ENCODE peak calls at places on chromosome 4, in eight cellular contexts. One of them, this sample, is unnamed.

GRCh38 chr4:126839066-126839465 is 793.7 kb upstream of the INTU start:
- DNase-seq in HFF-Myc: peak; percentile 5
- DNase-seq in stomach: no peak
- DNase-seq in ovary: no peak
- DNase-seq in fibroblast of pulmonary artery: peak; percentile 21
- DNase-seq in lower lobe of right lung: no peak
- DNase-seq in choroid plexus epithelial cell: peak; percentile 35
- DNase-seq in tibial artery: no peak
- DNase-seq in this sample: peak; percentile 26

GRCh38 chr4:8655411-8656184 is 63.0 kb downstream of the CPZ start:
- DNase-seq in HFF-Myc: no peak
- DNase-seq in stomach: peak; percentile 15
- DNase-seq in ovary: no peak
- DNase-seq in fibroblast of pulmonary artery: no peak
- DNase-seq in lower lobe of right lung: no peak
- DNase-seq in choroid plexus epithelial cell: no peak
- DNase-seq in tibial artery: no peak
- DNase-seq in this sample: no peak

GRCh38 chr4:6987566-6987920 is 55.6 kb upstream of the TADA2B start:
- DNase-seq in HFF-Myc: no peak
- DNase-seq in stomach: no peak
- DNase-seq in ovary: no peak
- DNase-seq in fibroblast of pulmonary artery: peak; percentile 31
- DNase-seq in lower lobe of right lung: no peak
- DNase-seq in choroid plexus epithelial cell: peak; percentile 40
- DNase-seq in tibial artery: no peak
- DNase-seq in this sample: no peak

GRCh38 chr4:180304321-180304720 is 1938.9 kb upstream of the TENM3 start:
- DNase-seq in HFF-Myc: no peak
- DNase-seq in stomach: no peak
- DNase-seq in ovary: no peak
- DNase-seq in fibroblast of pulmonary artery: no peak
- DNase-seq in lower lobe of right lung: no peak
- DNase-seq in choroid plexus epithelial cell: no peak
- DNase-seq in tibial artery: no peak
- DNase-seq in this sample: no peak

GRCh38 chr4:178174756-178175155 is 732.5 kb upstream of the AGA start:
- DNase-seq in HFF-Myc: no peak
- DNase-seq in stomach: no peak
- DNase-seq in ovary: no peak
- DNase-seq in fibroblast of pulmonary artery: no peak
- DNase-seq in lower lobe of right lung: no peak
- DNase-seq in choroid plexus epithelial cell: no peak
- DNase-seq in tibial artery: no peak
- DNase-seq in this sample: no peak

GRCh38 chr4:121484633-121485032 is 103.8 kb upstream of the QRFPR start:
- DNase-seq in HFF-Myc: peak; percentile 15
- DNase-seq in stomach: peak; percentile 45
- DNase-seq in ovary: no peak
- DNase-seq in fibroblast of pulmonary artery: peak; percentile 78
- DNase-seq in lower lobe of right lung: peak; percentile 56
- DNase-seq in choroid plexus epithelial cell: peak; percentile 86
- DNase-seq in tibial artery: no peak
- DNase-seq in this sample: peak; percentile 43

GRCh38 chr4:145446184-145446583 is 35.5 kb upstream of the SMAD1 start:
- DNase-seq in HFF-Myc: no peak
- DNase-seq in stomach: no peak
- DNase-seq in ovary: no peak
- DNase-seq in fibroblast of pulmonary artery: no peak
- DNase-seq in lower lobe of right lung: no peak
- DNase-seq in choroid plexus epithelial cell: no peak
- DNase-seq in tibial artery: no peak
- DNase-seq in this sample: no peak

GRCh38 chr4:6385288-6385687 is 87.1 kb downstream of the PPP2R2C start:
- DNase-seq in HFF-Myc: no peak
- DNase-seq in stomach: no peak
- DNase-seq in ovary: no peak
- DNase-seq in fibroblast of pulmonary artery: no peak
- DNase-seq in lower lobe of right lung: no peak
- DNase-seq in choroid plexus epithelial cell: no peak
- DNase-seq in tibial artery: no peak
- DNase-seq in this sample: no peak

GRCh38 chr4:110508827-110509446 is 33.0 kb downstream of the ENPEP start:
- DNase-seq in HFF-Myc: no peak
- DNase-seq in stomach: no peak
- DNase-seq in ovary: no peak
- DNase-seq in fibroblast of pulmonary artery: peak; percentile 65
- DNase-seq in lower lobe of right lung: no peak
- DNase-seq in choroid plexus epithelial cell: peak; percentile 80
- DNase-seq in tibial artery: no peak
- DNase-seq in this sample: no peak

GRCh38 chr4:163331629-163332360 is 601 bp downstream of the NPY1R start:
- DNase-seq in HFF-Myc: no peak
- DNase-seq in stomach: no peak
- DNase-seq in ovary: peak; percentile 21
- DNase-seq in fibroblast of pulmonary artery: peak; percentile 28
- DNase-seq in lower lobe of right lung: peak; percentile 46
- DNase-seq in choroid plexus epithelial cell: peak; percentile 38
- DNase-seq in tibial artery: peak; percentile 71
- DNase-seq in this sample: no peak

GRCh38 chr4:131974730-131975129 is 1174.4 kb upstream of the PCDH10 start:
- DNase-seq in HFF-Myc: no peak
- DNase-seq in stomach: no peak
- DNase-seq in ovary: no peak
- DNase-seq in fibroblast of pulmonary artery: peak; percentile 14
- DNase-seq in lower lobe of right lung: no peak
- DNase-seq in choroid plexus epithelial cell: peak; percentile 4
- DNase-seq in tibial artery: no peak
- DNase-seq in this sample: no peak

GRCh38 chr4:4667643-4668081 is 125.8 kb upstream of the STX18 start:
- DNase-seq in HFF-Myc: no peak
- DNase-seq in stomach: no peak
- DNase-seq in ovary: no peak
- DNase-seq in fibroblast of pulmonary artery: no peak
- DNase-seq in lower lobe of right lung: no peak
- DNase-seq in choroid plexus epithelial cell: no peak
- DNase-seq in tibial artery: no peak
- DNase-seq in this sample: no peak

GRCh38 chr4:10203851-10204250 is 87.3 kb upstream of the WDR1 start:
- DNase-seq in HFF-Myc: no peak
- DNase-seq in stomach: no peak
- DNase-seq in ovary: no peak
- DNase-seq in fibroblast of pulmonary artery: no peak
- DNase-seq in lower lobe of right lung: no peak
- DNase-seq in choroid plexus epithelial cell: no peak
- DNase-seq in tibial artery: no peak
- DNase-seq in this sample: no peak

GRCh38 chr4:184274288-184274951 is 56.7 kb upstream of the ENPP6 start:
- DNase-seq in HFF-Myc: no peak
- DNase-seq in stomach: no peak
- DNase-seq in ovary: no peak
- DNase-seq in fibroblast of pulmonary artery: no peak
- DNase-seq in lower lobe of right lung: no peak
- DNase-seq in choroid plexus epithelial cell: no peak
- DNase-seq in tibial artery: no peak
- DNase-seq in this sample: no peak

GRCh38 chr4:53498712-53499111 is 92.6 kb downstream of the LNX1 start:
- DNase-seq in HFF-Myc: no peak
- DNase-seq in stomach: no peak
- DNase-seq in ovary: no peak
- DNase-seq in fibroblast of pulmonary artery: no peak
- DNase-seq in lower lobe of right lung: no peak
- DNase-seq in choroid plexus epithelial cell: no peak
- DNase-seq in tibial artery: no peak
- DNase-seq in this sample: no peak

GRCh38 chr4:119579823-119580222 is 48.8 kb downstream of the PDE5A start:
- DNase-seq in HFF-Myc: no peak
- DNase-seq in stomach: no peak
- DNase-seq in ovary: no peak
- DNase-seq in fibroblast of pulmonary artery: no peak
- DNase-seq in lower lobe of right lung: no peak
- DNase-seq in choroid plexus epithelial cell: no peak
- DNase-seq in tibial artery: no peak
- DNase-seq in this sample: no peak

GRCh38 chr4:184857446-184858121 is 31.8 kb upstream of the ACSL1 start:
- DNase-seq in HFF-Myc: no peak
- DNase-seq in stomach: no peak
- DNase-seq in ovary: no peak
- DNase-seq in fibroblast of pulmonary artery: no peak
- DNase-seq in lower lobe of right lung: no peak
- DNase-seq in choroid plexus epithelial cell: no peak
- DNase-seq in tibial artery: no peak
- DNase-seq in this sample: no peak

GRCh38 chr4:152458801-152459302 is 77.0 kb downstream of the FBXW7 start:
- DNase-seq in HFF-Myc: no peak
- DNase-seq in stomach: no peak
- DNase-seq in ovary: no peak
- DNase-seq in fibroblast of pulmonary artery: peak; percentile 53
- DNase-seq in lower lobe of right lung: no peak
- DNase-seq in choroid plexus epithelial cell: peak; percentile 62
- DNase-seq in tibial artery: no peak
- DNase-seq in this sample: no peak

GRCh38 chr4:125728568-125728967 is 413.8 kb downstream of the FAT4 start:
- DNase-seq in HFF-Myc: no peak
- DNase-seq in stomach: no peak
- DNase-seq in ovary: no peak
- DNase-seq in fibroblast of pulmonary artery: peak; percentile 95
- DNase-seq in lower lobe of right lung: no peak
- DNase-seq in choroid plexus epithelial cell: peak; percentile 98
- DNase-seq in tibial artery: no peak
- DNase-seq in this sample: peak; percentile 72

GRCh38 chr4:139229534-139230039 is 50.4 kb downstream of the MGARP start:
- DNase-seq in HFF-Myc: no peak
- DNase-seq in stomach: no peak
- DNase-seq in ovary: no peak
- DNase-seq in fibroblast of pulmonary artery: peak; percentile 77
- DNase-seq in lower lobe of right lung: no peak
- DNase-seq in choroid plexus epithelial cell: peak; percentile 84
- DNase-seq in tibial artery: no peak
- DNase-seq in this sample: peak; percentile 49

GRCh38 chr4:83890231-83890630 is 354.3 kb downstream of the GPAT3 start:
- DNase-seq in HFF-Myc: no peak
- DNase-seq in stomach: no peak
- DNase-seq in ovary: no peak
- DNase-seq in fibroblast of pulmonary artery: peak; percentile 17
- DNase-seq in lower lobe of right lung: no peak
- DNase-seq in choroid plexus epithelial cell: peak; percentile 70
- DNase-seq in tibial artery: no peak
- DNase-seq in this sample: peak; percentile 9

GRCh38 chr4:2930821-2931764 is 32.1 kb downstream of the NOP14 start:
- DNase-seq in HFF-Myc: no peak
- DNase-seq in stomach: peak; percentile 86
- DNase-seq in ovary: no peak
- DNase-seq in fibroblast of pulmonary artery: no peak
- DNase-seq in lower lobe of right lung: peak; percentile 88
- DNase-seq in choroid plexus epithelial cell: no peak
- DNase-seq in tibial artery: peak; percentile 72
- DNase-seq in this sample: no peak

GRCh38 chr4:2932561-2932950 is 30.6 kb downstream of the NOP14 start:
- DNase-seq in HFF-Myc: no peak
- DNase-seq in stomach: peak; percentile 26
- DNase-seq in ovary: no peak
- DNase-seq in fibroblast of pulmonary artery: no peak
- DNase-seq in lower lobe of right lung: no peak
- DNase-seq in choroid plexus epithelial cell: no peak
- DNase-seq in tibial artery: peak; percentile 69
- DNase-seq in this sample: no peak

GRCh38 chr4:2933566-2934076 is 29.6 kb downstream of the NOP14 start:
- DNase-seq in HFF-Myc: no peak
- DNase-seq in stomach: no peak
- DNase-seq in ovary: no peak
- DNase-seq in fibroblast of pulmonary artery: no peak
- DNase-seq in lower lobe of right lung: no peak
- DNase-seq in choroid plexus epithelial cell: no peak
- DNase-seq in tibial artery: no peak
- DNase-seq in this sample: no peak

GRCh38 chr4:2932951-2933565 is 30.1 kb downstream of the NOP14 start:
- DNase-seq in HFF-Myc: no peak
- DNase-seq in stomach: peak; percentile 38
- DNase-seq in ovary: no peak
- DNase-seq in fibroblast of pulmonary artery: no peak
- DNase-seq in lower lobe of right lung: peak; percentile 51
- DNase-seq in choroid plexus epithelial cell: no peak
- DNase-seq in tibial artery: peak; percentile 68
- DNase-seq in this sample: no peak

GRCh38 chr4:2931765-2932560 is 31.2 kb downstream of the NOP14 start:
- DNase-seq in HFF-Myc: no peak
- DNase-seq in stomach: peak; percentile 60
- DNase-seq in ovary: no peak
- DNase-seq in fibroblast of pulmonary artery: no peak
- DNase-seq in lower lobe of right lung: peak; percentile 89
- DNase-seq in choroid plexus epithelial cell: no peak
- DNase-seq in tibial artery: peak; percentile 81
- DNase-seq in this sample: no peak
- H3K4me3 ChIP-seq in HFF-Myc: peak overlapping the region; percentile 71
- H3K4me3 ChIP-seq in stomach: no peak overlapping the region
- H3K4me3 ChIP-seq in ovary: no peak overlapping the region
- H3K4me3 ChIP-seq in fibroblast of pulmonary artery: no peak overlapping the region
- H3K4me3 ChIP-seq in lower lobe of right lung: peak overlapping the region; percentile 22
- H3K4me3 ChIP-seq in choroid plexus epithelial cell: no peak overlapping the region
- H3K4me3 ChIP-seq in tibial artery: no peak overlapping the region
- H3K4me3 ChIP-seq in this sample: no peak overlapping the region

DNA sequence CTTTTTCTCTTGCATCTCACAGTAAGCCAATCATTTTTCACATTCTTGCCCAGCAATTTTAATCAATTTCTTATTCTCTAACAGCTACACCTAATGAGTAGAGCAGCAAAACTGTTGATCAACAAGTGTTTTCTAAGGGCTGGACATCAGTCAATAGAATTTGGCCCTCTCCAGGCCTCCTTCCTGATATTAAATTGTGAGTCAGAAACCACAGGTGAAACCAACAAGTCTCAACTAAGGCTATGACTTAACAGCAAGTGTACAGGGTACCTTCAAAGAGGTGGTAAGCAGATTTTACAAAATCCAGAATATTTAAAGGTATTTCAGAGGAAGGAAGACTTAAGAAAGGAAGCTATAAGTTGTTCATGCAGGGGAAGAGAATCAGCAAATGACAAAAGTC is 156.5 kb upstream of the ARHGAP24 start:
- DNase-seq in HFF-Myc: no peak
- DNase-seq in stomach: no peak
- DNase-seq in ovary: no peak
- DNase-seq in fibroblast of pulmonary artery: no peak
- DNase-seq in lower lobe of right lung: no peak
- DNase-seq in choroid plexus epithelial cell: no peak
- DNase-seq in tibial artery: no peak
- DNase-seq in this sample: no peak
- TF ChIP-seq CTCF in HFF-Myc: no peak
- TF ChIP-seq CTCF in stomach: no peak
- TF ChIP-seq CTCF in ovary: no peak
- TF ChIP-seq CTCF in fibroblast of pulmonary artery: no peak
- TF ChIP-seq CTCF in lower lobe of right lung: no peak
- TF ChIP-seq CTCF in choroid plexus epithelial cell: no peak
- TF ChIP-seq CTCF in tibial artery: no peak
- TF ChIP-seq CTCF in this sample: no peak

GRCh38 chr4:340011-340410 is 2.4 kb downstream of the ZNF141 start:
- DNase-seq in HFF-Myc: no peak
- DNase-seq in stomach: no peak
- DNase-seq in ovary: no peak
- DNase-seq in fibroblast of pulmonary artery: no peak
- DNase-seq in lower lobe of right lung: no peak
- DNase-seq in choroid plexus epithelial cell: peak; percentile 6
- DNase-seq in tibial artery: no peak
- DNase-seq in this sample: no peak
- H3K4me3 ChIP-seq in HFF-Myc: no peak overlapping the region
- H3K4me3 ChIP-seq in stomach: no peak overlapping the region
- H3K4me3 ChIP-seq in ovary: no peak overlapping the region
- H3K4me3 ChIP-seq in fibroblast of pulmonary artery: no peak overlapping the region
- H3K4me3 ChIP-seq in lower lobe of right lung: no peak overlapping the region
- H3K4me3 ChIP-seq in choroid plexus epithelial cell: no peak overlapping the region
- H3K4me3 ChIP-seq in tibial artery: no peak overlapping the region
- H3K4me3 ChIP-seq in this sample: no peak overlapping the region

GRCh38 chr4:103011378-103012025 is 8.0 kb downstream of the SLC9B1 start:
- DNase-seq in HFF-Myc: peak; percentile 32
- DNase-seq in stomach: peak; percentile 75
- DNase-seq in ovary: peak; percentile 21
- DNase-seq in fibroblast of pulmonary artery: peak; percentile 36
- DNase-seq in lower lobe of right lung: peak; percentile 55
- DNase-seq in choroid plexus epithelial cell: peak; percentile 57
- DNase-seq in tibial artery: no peak
- DNase-seq in this sample: peak; percentile 2
- TF ChIP-seq CTCF in HFF-Myc: no peak
- TF ChIP-seq CTCF in stomach: no peak
- TF ChIP-seq CTCF in ovary: no peak
- TF ChIP-seq CTCF in fibroblast of pulmonary artery: no peak
- TF ChIP-seq CTCF in lower lobe of right lung: no peak
- TF ChIP-seq CTCF in choroid plexus epithelial cell: no peak
- TF ChIP-seq CTCF in tibial artery: no peak
- TF ChIP-seq CTCF in this sample: no peak